ENCODE peak calls at places on chromosomes 6 and 20, in ten cellular contexts. O is left ventricle myocardium inferior; E is HFF-Myc; A is left lung; P is fibroblast of the aortic adventitia; R is choroid plexus epithelial cell; V is tibial nerve; W is CD8-positive, alpha-beta T cell; Q is tibial artery; L is astrocyte of the spinal cord. B is an unnamed sample.

GRCh38 chr20:48723308-48724264 is 104.2 kb downstream of the PREX1 start:
- DNase-seq in R (peak; percentile 82), P (no peak), O (no peak), V (peak; percentile 58), Q (peak; percentile 85), L (peak; percentile 72), W (no peak), A (peak; percentile 66), E (no peak), B (no peak)

GRCh38 chr6:26552640-26553189 is 14.5 kb downstream of the HMGN4 start:
- DNase-seq in E (no peak), L (no peak), O (no peak), R (no peak), V (no peak), W (no peak), A (no peak), Q (no peak), P (no peak), B (no peak)

GRCh38 chr6:39725632-39725997 is 407 bp upstream of the KIF6 start:
- DNase-seq in R (no peak), L (no peak), V (no peak), O (no peak), Q (no peak), A (no peak), E (no peak), P (no peak), W (no peak), B (no peak)

GRCh38 chr20:57374931-57375651 is 16.1 kb upstream of the RBM38 start:
- DNase-seq in L (no peak), O (no peak), W (no peak), R (no peak), V (no peak), Q (peak; percentile 67), E (no peak), A (peak; percentile 80), P (no peak), B (no peak)

GRCh38 chr20:14915356-14915755 is 577.9 kb upstream of the FLRT3 start:
- DNase-seq in E (no peak), P (no peak), W (no peak), V (no peak), O (no peak), Q (no peak), R (no peak), L (no peak), A (no peak), B (no peak)

GRCh38 chr6:93424303-93425064 is 5.1 kb upstream of the EPHA7 start:
- DNase-seq in A (no peak), R (peak; percentile 47), W (no peak), L (peak; percentile 28), E (no peak), P (peak; percentile 21), Q (no peak), O (no peak), V (no peak), B (peak; percentile 26)

GRCh38 chr6:166045173-166045957 is 122.3 kb downstream of the TBXT start:
- DNase-seq in P (peak; percentile 19), E (no peak), V (no peak), L (no peak), W (no peak), A (no peak), R (no peak), Q (no peak), O (no peak), B (no peak)

GRCh38 chr6:137866200-137866913 is 702 bp upstream of the TNFAIP3 start:
- DNase-seq in W (peak; percentile 43), P (no peak), Q (peak; percentile 52), E (no peak), A (no peak), V (peak; percentile 26), R (no peak), L (no peak), O (no peak), B (peak; percentile 40)

GRCh38 chr6:32946893-32947292 is 6.0 kb downstream of the HLA-DMA start:
- DNase-seq in Q (no peak), V (no peak), W (no peak), E (no peak), L (no peak), R (no peak), A (no peak), O (no peak), P (no peak), B (no peak)

GRCh38 chr6:158686311-158686710 is 36.5 kb downstream of the SYTL3 start:
- DNase-seq in Q (no peak), V (no peak), L (no peak), A (peak; percentile 67), O (no peak), R (no peak), P (no peak), E (no peak), W (no peak), B (peak; percentile 58)

GRCh38 chr20:40293740-40294139 is 395.3 kb downstream of the MAFB start:
- DNase-seq in P (peak; percentile 43), W (no peak), R (peak; percentile 24), L (no peak), E (no peak), O (no peak), V (no peak), Q (peak; percentile 79), A (no peak), B (no peak)

GRCh38 chr20:53750827-53751393 is 157.3 kb upstream of the ZNF217 start:
- DNase-seq in Q (no peak), A (no peak), W (peak; percentile 42), L (peak; percentile 81), E (peak; percentile 91), O (no peak), P (peak; percentile 72), R (peak; percentile 90), V (no peak), B (no peak)

GRCh38 chr6:7085911-7086310 is 21.9 kb upstream of the RREB1 start:
- DNase-seq in P (no peak), A (no peak), V (no peak), W (peak; percentile 28), R (no peak), O (peak; percentile 30), E (no peak), L (no peak), Q (peak; percentile 45), B (peak; percentile 34)

GRCh38 chr20:56974499-56975250 is 291.8 kb downstream of the BMP7 start:
- DNase-seq in A (no peak), R (peak; percentile 80), E (peak; percentile 30), V (no peak), L (peak; percentile 66), W (no peak), P (no peak), Q (no peak), O (no peak), B (peak; percentile 77)

GRCh38 chr20:38872491-38873049 is 53.6 kb upstream of the FAM83D start:
- DNase-seq in L (no peak), O (no peak), Q (no peak), P (no peak), E (no peak), W (no peak), V (no peak), R (no peak), A (no peak), B (no peak)
- TF ChIP-seq CTCF in L (no peak), O (no peak), Q (no peak), P (no peak), E (no peak), W (no peak), V (no peak), R (no peak), A (no peak), B (no peak)

DNA sequence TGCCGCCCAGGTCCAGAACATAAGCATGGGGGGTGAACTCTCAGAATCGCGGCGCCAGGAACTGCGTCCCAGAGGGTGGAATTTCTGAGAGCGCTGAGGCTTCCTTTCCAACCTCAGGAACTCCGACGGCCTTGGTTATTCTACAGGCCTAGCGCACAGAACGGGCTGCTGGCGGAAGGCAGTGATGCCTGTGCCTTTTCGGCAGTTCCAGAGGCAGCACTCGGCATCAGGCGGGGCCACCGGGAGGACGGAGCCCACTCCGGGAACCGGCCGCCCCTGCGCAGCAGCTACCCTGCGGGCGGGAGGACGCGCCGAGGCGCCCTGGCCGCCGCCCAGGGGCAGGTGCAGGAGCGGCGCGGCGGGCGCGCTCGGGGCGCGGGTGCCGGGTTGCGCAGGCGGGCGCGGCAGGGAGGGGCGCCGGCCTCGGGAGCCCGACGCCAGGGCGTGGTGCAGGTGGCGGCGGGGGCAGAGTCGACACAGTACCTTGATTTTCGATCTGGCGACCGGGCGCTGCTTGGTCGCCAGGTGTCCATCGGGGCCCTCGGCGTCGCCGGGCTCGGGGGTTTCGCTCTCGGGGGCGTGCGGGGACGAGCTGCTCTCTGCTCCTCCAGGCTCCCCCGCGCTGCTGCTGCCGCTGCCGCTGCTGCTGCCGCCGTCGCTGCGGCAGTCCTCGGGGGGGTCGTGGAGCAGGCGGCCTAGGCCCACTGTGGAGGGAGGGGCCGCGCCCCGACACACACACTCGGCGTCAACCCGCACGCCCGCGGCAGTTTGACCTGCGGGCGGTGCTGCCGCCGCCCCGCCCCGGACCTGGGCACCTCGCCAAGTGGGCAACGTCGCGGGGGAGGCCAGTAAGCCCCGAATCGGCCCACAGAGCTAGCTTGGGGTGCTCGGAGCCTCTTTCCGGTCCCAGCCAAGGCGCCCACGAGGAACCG is 1.3 kb downstream of the OVOL2 start:
- DNase-seq in O (no peak), P (no peak), A (no peak), V (no peak), L (no peak), Q (no peak), R (peak; percentile 12), W (no peak), E (no peak), B (peak; percentile 42)
- H3K4me3 ChIP-seq in O (peak overlapping the region; percentile 58), P (no peak overlapping the region), A (peak overlapping the region; percentile 44), V (peak overlapping the region; percentile 45), L (no peak overlapping the region), Q (peak overlapping the region; percentile 51), R (no peak overlapping the region), W (no peak overlapping the region), E (no peak overlapping the region), B (peak overlapping the region; percentile 70)

DNA sequence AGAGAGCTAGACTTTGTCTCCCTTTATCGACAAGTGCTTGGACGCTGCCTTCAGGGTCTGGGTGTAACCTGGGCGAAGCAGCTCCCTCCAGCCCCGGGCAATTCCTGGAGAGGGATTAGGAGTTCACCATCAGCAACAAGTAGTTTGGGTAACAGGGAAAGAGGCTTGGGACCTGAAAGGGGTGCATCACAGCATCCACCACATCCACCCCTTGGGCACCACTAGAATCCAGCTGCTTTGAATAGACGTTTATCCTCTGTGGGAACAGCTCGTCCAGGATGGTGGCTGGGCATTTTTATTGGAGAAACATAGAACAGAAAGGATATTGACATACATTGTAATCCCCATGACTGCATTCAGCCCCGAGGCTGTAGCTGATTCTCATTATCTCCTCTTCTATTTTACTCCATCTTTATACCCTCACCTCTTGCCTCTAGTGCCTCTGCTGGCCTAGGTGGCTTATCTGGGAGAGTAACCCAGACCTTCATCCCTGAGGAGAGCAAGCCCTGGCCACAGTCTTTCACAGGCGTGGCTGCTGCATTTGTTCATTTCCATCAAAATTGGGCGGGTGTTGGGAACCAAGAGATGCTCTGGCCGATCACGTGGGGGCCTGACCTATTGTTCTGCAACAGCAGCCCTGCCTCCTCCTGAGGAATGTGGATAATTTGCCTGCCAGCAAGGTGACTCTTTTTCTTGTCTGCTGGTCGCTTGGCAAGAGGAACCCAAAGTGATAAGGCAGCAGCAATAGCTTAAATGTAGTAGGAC is 109.2 kb upstream of the RALGAPA2 start:
- DNase-seq in V (no peak), O (no peak), A (no peak), Q (no peak), E (no peak), W (no peak), L (no peak), R (no peak), P (no peak), B (no peak)
- TF ChIP-seq CTCF in V (no peak), O (no peak), A (no peak), Q (no peak), E (no peak), W (no peak), L (no peak), R (no peak), P (no peak), B (no peak)

GRCh38 chr6:56620229-56620868 is 22.3 kb downstream of the DST start:
- DNase-seq in V (no peak), O (no peak), W (no peak), L (no peak), Q (no peak), A (no peak), R (no peak), P (no peak), E (no peak), B (no peak)
- H3K4me3 ChIP-seq in V (no peak overlapping the region), O (no peak overlapping the region), W (no peak overlapping the region), L (no peak overlapping the region), Q (no peak overlapping the region), A (no peak overlapping the region), R (no peak overlapping the region), P (no peak overlapping the region), E (no peak overlapping the region), B (no peak overlapping the region)

B was measured in epithelial cell of esophagus.